ENCODE peak calls at places on chromosomes 1 and 21, in six cellular contexts. E, X, Q, L, O and H are unnamed samples.

GRCh38 chr1:90413519-90413918 is 303.6 kb downstream of the BARHL2 start:
- DNase-seq in E (no peak), X (no peak), Q (no peak), L (no peak), O (no peak), H (no peak)

GRCh38 chr1:15758537-15758936 is at the start of gene FBLIM1:
- DNase-seq in E (no peak), X (peak), Q (peak), L (no peak), O (peak), H (no peak)

GRCh38 chr1:162690672-162691434 is 58.6 kb downstream of the DDR2 start:
- DNase-seq in E (no peak), X (peak), Q (no peak), L (peak), O (peak), H (peak)

GRCh38 chr1:147673401-147673800 is 3.1 kb upstream of the ACP6 start:
- DNase-seq in E (no peak), X (no peak), Q (no peak), L (peak), O (no peak), H (peak)

GRCh38 chr1:172394167-172394751 is 26.2 kb upstream of the C1orf105 start:
- DNase-seq in E (no peak), X (no peak), Q (no peak), L (peak), O (no peak), H (peak)

GRCh38 chr21:29233611-29234540 is 64.8 kb upstream of the BACH1 start:
- DNase-seq in E (no peak), X (no peak), Q (no peak), L (no peak), O (peak), H (no peak)

GRCh38 chr1:169041371-169041770 is 65.1 kb upstream of the ATP1B1 start:
- DNase-seq in E (no peak), X (no peak), Q (no peak), L (no peak), O (no peak), H (no peak)

GRCh38 chr1:198125995-198126758 is 30.6 kb upstream of the NEK7 start:
- DNase-seq in E (no peak), X (no peak), Q (no peak), L (peak), O (peak), H (peak)

GRCh38 chr1:7365706-7366105 is 405.4 kb upstream of the VAMP3 start:
- DNase-seq in E (no peak), X (no peak), Q (no peak), L (no peak), O (no peak), H (no peak)
- H3K27ac ChIP-seq in E (no peak), X (no peak), Q (no peak), L (no peak), O (no peak), H (no peak)

GRCh38 chr1:179586107-179586823 is 5.4 kb upstream of the TDRD5 start:
- DNase-seq in E (peak), X (peak), Q (peak), L (no peak), O (peak), H (no peak)
- H3K18ac ChIP-seq in E (peak), X (no peak), Q (no peak), L (no peak), O (no peak), H (no peak)

DNA sequence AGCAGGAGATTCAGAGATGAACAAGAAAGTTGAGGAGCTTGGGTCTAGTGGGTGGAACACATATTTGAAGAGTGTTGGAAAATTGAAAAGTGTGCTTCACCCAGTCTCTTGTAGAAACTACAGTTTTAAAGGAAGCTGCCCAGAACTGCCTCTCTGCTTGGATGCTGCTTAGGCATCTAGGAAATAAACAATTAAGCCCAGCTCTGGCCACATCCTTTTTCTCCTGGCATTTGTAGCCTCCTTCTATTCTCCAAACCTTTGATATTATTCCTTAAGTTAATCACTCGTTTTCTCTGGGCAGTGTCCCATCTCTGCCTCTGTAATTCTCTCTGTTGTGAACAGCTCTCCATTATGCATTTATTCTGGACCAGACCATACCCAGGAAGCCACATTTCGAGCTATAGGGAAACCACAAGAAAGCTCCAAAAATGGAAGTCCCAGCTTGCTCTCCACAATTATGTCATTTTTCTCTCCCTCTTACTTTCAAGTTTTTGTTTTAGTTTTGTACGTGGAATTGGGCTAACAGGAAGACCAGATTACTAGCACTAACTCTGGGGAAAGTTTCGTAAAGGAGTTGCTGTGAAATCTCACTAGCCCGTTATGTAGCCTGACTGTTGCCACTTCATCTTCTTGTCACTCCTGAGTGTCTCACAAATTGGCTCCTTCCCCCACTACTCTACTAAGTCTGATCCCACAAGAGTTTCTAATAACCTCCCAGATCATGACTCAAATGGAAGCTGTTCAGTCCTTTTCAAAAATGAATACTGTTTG is 102.2 kb downstream of the NTMT2 start:
- DNase-seq in E (no peak), X (no peak), Q (no peak), L (no peak), O (no peak), H (peak)
- H2BK5ac ChIP-seq in E (no peak), X (no peak), Q (no peak), L (no peak), O (no peak), H (no peak)

GRCh38 chr1:207811920-207812720 is 60.3 kb downstream of the CD46 start:
- DNase-seq in E (no peak), X (peak), Q (peak), L (peak), O (peak), H (no peak)

GRCh38 chr1:207813513-207813881 is 61.6 kb downstream of the CD46 start:
- DNase-seq in E (no peak), X (no peak), Q (no peak), L (no peak), O (no peak), H (no peak)

GRCh38 chr1:207814469-207814868 is 62.6 kb downstream of the CD46 start:
- DNase-seq in E (no peak), X (no peak), Q (no peak), L (no peak), O (no peak), H (no peak)

GRCh38 chr1:207813946-207814345 is 62.1 kb downstream of the CD46 start:
- DNase-seq in E (no peak), X (no peak), Q (no peak), L (no peak), O (no peak), H (no peak)

GRCh38 chr1:207812778-207813512 is 61.1 kb downstream of the CD46 start:
- DNase-seq in E (no peak), X (no peak), Q (no peak), L (no peak), O (no peak), H (no peak)
- H3K27ac ChIP-seq in E (no peak), X (no peak), Q (no peak), L (no peak), O (no peak), H (no peak)

GRCh38 chr1:64744492-64745180 is at the start of gene RAVER2:
- DNase-seq in E (peak), X (peak), Q (peak), L (peak), O (peak), H (peak)
- H3K18ac ChIP-seq in E (peak), X (peak), Q (peak), L (no peak), O (peak), H (peak)

GRCh38 chr1:62034790-62035189 is 159.9 kb upstream of the L1TD1 start:
- DNase-seq in E (no peak), X (no peak), Q (no peak), L (no peak), O (no peak), H (no peak)
- H2BK5ac ChIP-seq in E (no peak), X (no peak), Q (no peak), L (no peak), O (no peak), H (no peak)

DNA sequence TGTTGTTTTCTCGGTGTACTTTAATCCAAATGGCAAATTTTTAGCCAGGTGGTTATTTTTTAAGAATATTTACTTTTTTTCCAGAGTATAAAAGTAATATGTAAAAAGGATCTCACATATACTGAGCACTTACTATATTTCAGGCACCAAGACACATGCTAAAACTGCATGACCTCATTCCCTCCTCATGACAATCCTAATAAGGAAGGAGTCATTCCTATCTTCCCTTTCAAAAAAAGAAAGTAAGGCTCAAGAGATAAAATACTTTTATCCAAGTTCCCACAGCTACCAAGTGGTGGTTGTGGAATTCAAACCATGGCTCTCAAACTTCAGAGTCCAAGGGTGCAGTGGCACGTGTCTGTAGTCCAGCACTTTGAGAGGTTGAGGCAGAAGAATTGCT is 19.4 kb downstream of the ATP2B4 start:
- DNase-seq in E (no peak), X (no peak), Q (no peak), L (peak), O (no peak), H (peak)
- H3K27ac ChIP-seq in E (no peak), X (no peak), Q (no peak), L (no peak), O (no peak), H (peak)